ENCODE peak calls at places on chromosomes 16 and 17, in seven cellular contexts. B is left ventricle myocardium inferior; Z is NCI-H345; Q is GDM1; H is A172; C is stimulated activated CD4-positive, alpha-beta T cell treated with anti-CD3 and anti-CD28 coated beads, Interleukin-1b, Interleukin-23, amount 100 ng/mL, for 4 hours; F is activated T-helper 1 cell treated with Interleukin-2 at 50 U/mL for 16 hours. D is an unnamed sample.

GRCh38 chr16:48393843-48394703 is 8.9 kb upstream of the SIAH1 start:
- DNase-seq in B (no peak), Z (no peak), Q (no peak), H (no peak), C (no peak), F (no peak), D (no peak)

GRCh38 chr17:2138318-2138717 is 83.4 kb downstream of the HIC1 start:
- DNase-seq in B (no peak), Z (no peak), Q (peak), H (peak), C (no peak), F (no peak), D (peak)

GRCh38 chr17:66930933-66931332 is 33.6 kb upstream of the CACNG4 start:
- DNase-seq in B (no peak), Z (no peak), Q (no peak), H (no peak), C (no peak), F (no peak), D (no peak)

GRCh38 chr17:17377568-17377967 is 74.4 kb downstream of the NT5M start:
- DNase-seq in B (no peak), Z (no peak), Q (no peak), H (no peak), C (no peak), F (no peak), D (no peak)

GRCh38 chr16:56372938-56373337 is 52.4 kb downstream of the AMFR start:
- DNase-seq in B (no peak), Z (no peak), Q (no peak), H (no peak), C (no peak), F (no peak), D (no peak)

GRCh38 chr16:933581-933980 is 37.2 kb downstream of the LMF1 start:
- DNase-seq in B (no peak), Z (no peak), Q (no peak), H (no peak), C (no peak), F (no peak), D (no peak)

GRCh38 chr16:1327619-1327947 is 5.9 kb upstream of the BAIAP3 start:
- DNase-seq in B (no peak), Z (no peak), Q (no peak), H (no peak), C (no peak), F (no peak), D (no peak)

GRCh38 chr16:5510819-5511370 is 413.3 kb upstream of the EEF2KMT start:
- DNase-seq in B (no peak), Z (no peak), Q (no peak), H (no peak), C (no peak), F (no peak), D (no peak)

GRCh38 chr17:61486135-61487120 is 34.2 kb downstream of the TBX4 start:
- DNase-seq in B (no peak), Z (no peak), Q (no peak), H (no peak), C (no peak), F (no peak), D (no peak)

GRCh38 chr16:70331588-70332358 is 14.9 kb upstream of the DDX19A start:
- DNase-seq in B (no peak), Z (no peak), Q (no peak), H (no peak), C (no peak), F (no peak), D (no peak)

GRCh38 chr16:89049484-89050118 is 44.1 kb upstream of the ACSF3 start:
- DNase-seq in B (peak), Z (peak), Q (no peak), H (no peak), C (no peak), F (no peak), D (peak)

GRCh38 chr16:67163164-67163902 is 1.2 kb upstream of the HSF4 start:
- DNase-seq in B (peak), Z (peak), Q (no peak), H (no peak), C (no peak), F (peak), D (no peak)

GRCh38 chr17:419073-419735 is 66.6 kb upstream of the RPH3AL start:
- DNase-seq in B (no peak), Z (no peak), Q (peak), H (no peak), C (no peak), F (no peak), D (no peak)

GRCh38 chr16:63578791-63579190 is 1542.6 kb upstream of the CDH8 start:
- DNase-seq in B (no peak), Z (no peak), Q (no peak), H (no peak), C (no peak), F (no peak), D (no peak)

GRCh38 chr17:71975998-71976649 is 144.7 kb upstream of the SOX9 start:
- DNase-seq in B (peak), Z (no peak), Q (no peak), H (peak), C (no peak), F (no peak), D (no peak)

GRCh38 chr17:48391460-48391859 is 38.6 kb downstream of the SKAP1 start:
- DNase-seq in B (no peak), Z (no peak), Q (no peak), H (no peak), C (no peak), F (no peak), D (no peak)

GRCh38 chr16:22683730-22684280 is 130.2 kb upstream of the HS3ST2 start:
- DNase-seq in B (no peak), Z (no peak), Q (no peak), H (no peak), C (no peak), F (no peak), D (no peak)

GRCh38 chr16:71515026-71515425 is 11.2 kb upstream of the CHST4 start:
- DNase-seq in B (no peak), Z (no peak), Q (no peak), H (no peak), C (no peak), F (no peak), D (no peak)

GRCh38 chr16:4032768-4033167 is 83.5 kb downstream of the ADCY9 start:
- DNase-seq in B (no peak), Z (no peak), Q (peak), H (no peak), C (no peak), F (no peak), D (peak)

GRCh38 chr17:82239926-82240505 is 11.2 kb downstream of the SLC16A3 start:
- DNase-seq in B (no peak), Z (no peak), Q (no peak), H (no peak), C (no peak), F (no peak), D (peak)

GRCh38 chr16:79547085-79547484 is 53.5 kb downstream of the MAF start:
- DNase-seq in B (no peak), Z (no peak), Q (no peak), H (no peak), C (no peak), F (no peak), D (no peak)

GRCh38 chr16:4116328-4117249 is at the start of gene ADCY9:
- DNase-seq in B (peak), Z (peak), Q (peak), H (peak), C (peak), F (peak), D (peak)

GRCh38 chr17:9371019-9371418 is 204.6 kb downstream of the STX8 start:
- DNase-seq in B (no peak), Z (peak), Q (no peak), H (peak), C (no peak), F (no peak), D (no peak)

GRCh38 chr16:30844671-30845449 is 49.0 kb downstream of the BCL7C start:
- DNase-seq in B (no peak), Z (peak), Q (peak), H (peak), C (peak), F (peak), D (peak)

GRCh38 chr17:14211778-14212177 is 24.9 kb downstream of the CDRT15 start:
- DNase-seq in B (peak), Z (no peak), Q (no peak), H (no peak), C (peak), F (no peak), D (no peak)

GRCh38 chr17:59220328-59221158 is at the start of gene GDPD1:
- DNase-seq in B (peak), Z (peak), Q (peak), H (peak), C (peak), F (peak), D (peak)

GRCh38 chr17:15917439-15918027 is 27.4 kb upstream of the ADORA2B start:
- DNase-seq in B (no peak), Z (no peak), Q (no peak), H (no peak), C (no peak), F (no peak), D (no peak)

GRCh38 chr17:60665602-60666001 is 12.0 kb upstream of the BCAS3 start:
- DNase-seq in B (no peak), Z (no peak), Q (no peak), H (no peak), C (no peak), F (no peak), D (no peak)

GRCh38 chr16:3485821-3486505 is 9.3 kb downstream of the C16orf90 start:
- DNase-seq in B (no peak), Z (no peak), Q (no peak), H (no peak), C (no peak), F (no peak), D (no peak)

D was measured in CD14-positive monocyte.